ENCODE peak calls at places on chromosomes 3 and 15, in eight cellular contexts. F, Y, Q, C, Z, A, J and K are unnamed samples. For H3K27me3, the result is how much of the 10 kb centered on the place peaks cover.

GRCh38 chr3:140050977-140051957 is 116.3 kb downstream of the CLSTN2 start:
- DNase-seq in J (peak), C (no peak), Q (peak), F (no peak), Z (no peak), Y (no peak), A (no peak), K (no peak)

GRCh38 chr15:99507016-99507731 is 58.6 kb upstream of the MEF2A start:
- DNase-seq in C (no peak), F (peak), Y (peak), A (no peak), Q (peak), J (no peak), Z (peak), K (no peak)

GRCh38 chr3:145395421-145395820 is 765.6 kb downstream of the PLOD2 start:
- DNase-seq in C (no peak), Y (no peak), Z (no peak), J (no peak), F (no peak), A (no peak), Q (no peak), K (no peak)

GRCh38 chr3:133894334-133895207 is 1.1 kb downstream of the RAB6B start:
- DNase-seq in F (no peak), J (no peak), A (no peak), Z (no peak), C (no peak), Y (no peak), Q (no peak), K (no peak)

GRCh38 chr15:35674873-35675781 is 129.2 kb upstream of the DPH6 start:
- DNase-seq in Q (no peak), C (no peak), A (no peak), Y (no peak), J (no peak), Z (peak), F (peak), K (peak)

GRCh38 chr3:81743096-81744025 is 18.1 kb downstream of the GBE1 start:
- DNase-seq in C (no peak), Z (peak), F (peak), J (no peak), Y (no peak), Q (no peak), A (no peak), K (no peak)

GRCh38 chr3:132016061-132017041 is 18.5 kb downstream of the CPNE4 start:
- DNase-seq in Q (no peak), A (no peak), Z (no peak), J (no peak), Y (no peak), C (no peak), F (no peak), K (no peak)

GRCh38 chr3:50495609-50496423 is 7.6 kb downstream of the CACNA2D2 start:
- DNase-seq in Y (no peak), C (no peak), J (no peak), A (no peak), Z (no peak), Q (no peak), F (no peak), K (no peak)

GRCh38 chr3:70040386-70040785 is 40.9 kb downstream of the SAMMSON start:
- DNase-seq in J (no peak), C (no peak), Y (no peak), A (no peak), Z (no peak), Q (no peak), F (no peak), K (no peak)

GRCh38 chr3:141365206-141365605 is 3.1 kb upstream of the ZBTB38 start:
- DNase-seq in C (no peak), F (no peak), A (no peak), J (no peak), Z (no peak), Y (no peak), Q (no peak), K (no peak)

GRCh38 chr3:151384741-151385174 is at the start of gene P2RY12:
- DNase-seq in Q (no peak), A (no peak), F (no peak), J (no peak), Z (no peak), Y (no peak), C (no peak), K (no peak)

GRCh38 chr3:168239287-168239686 is 143.6 kb upstream of the GOLIM4 start:
- DNase-seq in C (no peak), J (no peak), A (no peak), Q (no peak), F (no peak), Z (no peak), Y (no peak), K (no peak)

GRCh38 chr3:126546549-126547239 is 12.0 kb downstream of the C3orf22 start:
- DNase-seq in Y (peak), A (peak), F (no peak), J (no peak), Q (no peak), Z (no peak), C (no peak), K (no peak)

GRCh38 chr15:78077053-78077859 is at the start of gene TBC1D2B:
- DNase-seq in F (peak), A (peak), Y (peak), C (no peak), Q (peak), Z (peak), J (peak), K (no peak)
- TF ChIP-seq POLR2A in F (peak), A (no peak), Y (no peak), C (peak), Q (no peak), Z (no peak), J (peak), K (peak)

GRCh38 chr3:147410518-147411234 is 1.5 kb downstream of the ZIC1 start:
- DNase-seq in Q (no peak), J (no peak), F (no peak), Z (peak), Y (no peak), A (no peak), C (no peak), K (no peak)

GRCh38 chr3:147412917-147413711 is 3.9 kb downstream of the ZIC1 start:
- DNase-seq in Y (no peak), Q (no peak), J (no peak), A (no peak), C (no peak), F (no peak), Z (no peak), K (no peak)

GRCh38 chr3:147411235-147411607 is 2.1 kb downstream of the ZIC1 start:
- DNase-seq in F (no peak), Z (peak), Q (no peak), J (no peak), A (no peak), C (no peak), Y (no peak), K (no peak)

GRCh38 chr3:147412491-147412916 is 3.3 kb downstream of the ZIC1 start:
- DNase-seq in Q (no peak), Z (no peak), A (no peak), C (no peak), Y (no peak), F (no peak), J (no peak), K (no peak)

GRCh38 chr3:147411777-147412176 is 2.6 kb downstream of the ZIC1 start:
- DNase-seq in J (no peak), Y (no peak), Q (no peak), C (no peak), A (no peak), F (no peak), Z (no peak), K (no peak)
- H3K27me3 ChIP-seq in J (under half), Y (half or more), Q (under half), C (under half), A (half or more), F (half or more), Z (half or more), K (under half)

DNA sequence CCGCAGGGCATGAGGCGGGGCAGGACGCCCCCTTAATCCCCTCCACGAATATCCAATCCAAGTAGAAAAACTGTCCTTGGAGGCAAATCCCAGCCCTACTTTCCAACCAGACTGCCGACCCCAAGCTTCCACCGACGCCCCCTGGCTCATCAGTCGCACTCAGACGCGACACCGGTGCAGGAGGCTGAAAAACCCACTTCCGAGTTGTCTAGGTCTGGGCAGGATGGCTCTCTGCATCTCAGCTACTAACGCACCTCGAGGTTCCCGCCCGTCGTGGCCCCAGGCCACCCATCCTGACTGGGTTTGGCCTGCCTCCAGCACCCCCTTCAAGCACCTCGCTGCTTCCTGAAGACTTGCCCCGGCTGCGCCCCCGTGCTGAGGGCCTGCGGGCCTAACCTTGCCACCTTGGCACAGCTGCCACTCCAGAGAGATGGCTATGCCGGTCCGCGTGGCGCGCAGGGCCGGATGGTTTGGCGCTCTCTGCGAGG is 15.5 kb downstream of the RGMA start:
- DNase-seq in C (no peak), Q (peak), A (no peak), Z (no peak), J (no peak), F (no peak), Y (no peak), K (no peak)
- H3K27ac ChIP-seq in C (peak), Q (peak), A (peak), Z (no peak), J (no peak), F (no peak), Y (peak), K (peak)

GRCh38 chr15:48331796-48332641 is 790 bp downstream of the DUT start:
- DNase-seq in J (peak), Y (peak), Z (peak), F (no peak), A (peak), C (peak), Q (peak), K (peak)

GRCh38 chr15:48333553-48333952 is 2.3 kb downstream of the DUT start:
- DNase-seq in Y (no peak), Q (no peak), F (no peak), Z (no peak), C (no peak), A (no peak), J (no peak), K (no peak)

GRCh38 chr15:48332642-48333034 is 1.4 kb downstream of the DUT start:
- DNase-seq in Q (no peak), Z (no peak), J (no peak), F (no peak), Y (no peak), C (no peak), A (no peak), K (no peak)

GRCh38 chr15:48330045-48330840 is 986 bp upstream of the DUT start:
- DNase-seq in Z (peak), Q (no peak), C (no peak), F (peak), A (no peak), Y (no peak), J (no peak), K (no peak)

GRCh38 chr15:48330855-48331795 is at the start of gene DUT:
- DNase-seq in F (peak), J (peak), Y (peak), C (peak), Q (peak), A (peak), Z (peak), K (peak)
- TF ChIP-seq POLR2A in F (peak), J (peak), Y (no peak), C (peak), Q (peak), A (no peak), Z (peak), K (no peak)

GRCh38 chr3:124587053-124587408 is 143.2 kb upstream of the UMPS start:
- DNase-seq in Q (no peak), Z (no peak), F (no peak), A (peak), J (no peak), Y (no peak), C (no peak), K (no peak)
- H3K27me3 ChIP-seq in Q (under half), Z (half or more), F (under half), A (under half), J (under half), Y (under half), C (under half), K (under half)